ENCODE peak calls at places on chromosomes 6 and 20, in six cellular contexts. H is aorta, X is Peyer's patch, B is gastrocnemius medialis, F is ovary, W is H9. C is an unnamed sample.

GRCh38 chr6:167207527-167207926 is 49.7 kb upstream of the GPR31 start:
- DNase-seq in B (no peak), H (no peak), W (no peak), X (no peak), F (no peak), C (no peak)

GRCh38 chr6:49522710-49523593 is 23.2 kb downstream of the GLYATL3 start:
- DNase-seq in B (no peak), W (no peak), F (no peak), X (no peak), H (no peak), C (no peak)

GRCh38 chr6:2956930-2957329 is 14.4 kb downstream of the SERPINB6 start:
- DNase-seq in X (no peak), F (no peak), B (no peak), H (no peak), W (no peak), C (no peak)

GRCh38 chr6:42124223-42124836 is 18.1 kb downstream of the C6orf132 start:
- DNase-seq in F (no peak), W (no peak), X (peak; percentile 56), B (no peak), H (no peak), C (no peak)

GRCh38 chr6:89100114-89100513 is 17.8 kb downstream of the SRSF12 start:
- DNase-seq in W (no peak), X (no peak), B (no peak), H (no peak), F (no peak), C (no peak)

GRCh38 chr6:148867851-148868250 is 121.0 kb downstream of the UST start:
- DNase-seq in F (no peak), H (no peak), W (no peak), X (no peak), B (no peak), C (no peak)

GRCh38 chr6:1910621-1911407 is 301.1 kb downstream of the FOXC1 start:
- DNase-seq in X (no peak), H (no peak), F (no peak), W (no peak), B (no peak), C (no peak)

GRCh38 chr6:90478789-90479602 is 107.9 kb downstream of the MAP3K7 start:
- DNase-seq in W (peak; percentile 90), H (peak; percentile 91), X (peak; percentile 78), F (peak; percentile 86), B (peak; percentile 92), C (peak; percentile 74)

GRCh38 chr6:41636803-41637178 is 1.5 kb upstream of the MDFI start:
- DNase-seq in X (peak; percentile 81), F (no peak), W (peak; percentile 80), B (no peak), H (peak; percentile 83), C (no peak)

GRCh38 chr20:7585126-7585679 is 355.1 kb downstream of the HAO1 start:
- DNase-seq in F (no peak), B (no peak), H (no peak), X (no peak), W (no peak), C (no peak)

GRCh38 chr20:59158673-59159072 is 4.9 kb upstream of the ZNF831 start:
- DNase-seq in X (no peak), W (no peak), B (no peak), H (no peak), F (no peak), C (no peak)

GRCh38 chr6:21500894-21501293 is 92.7 kb upstream of the SOX4 start:
- DNase-seq in X (peak; percentile 68), H (no peak), B (no peak), W (no peak), F (no peak), C (no peak)

GRCh38 chr20:7984192-7984591 is 35.4 kb downstream of the TMX4 start:
- DNase-seq in X (no peak), F (no peak), H (no peak), W (peak; percentile 80), B (no peak), C (no peak)

GRCh38 chr6:37965964-37966676 is 146.6 kb downstream of the ZFAND3 start:
- DNase-seq in W (no peak), F (no peak), X (no peak), B (no peak), H (no peak), C (no peak)
- H3K27ac ChIP-seq in W (no peak overlapping the region), F (no peak overlapping the region), X (no peak overlapping the region), B (no peak overlapping the region), H (no peak overlapping the region), C (no peak overlapping the region)

DNA sequence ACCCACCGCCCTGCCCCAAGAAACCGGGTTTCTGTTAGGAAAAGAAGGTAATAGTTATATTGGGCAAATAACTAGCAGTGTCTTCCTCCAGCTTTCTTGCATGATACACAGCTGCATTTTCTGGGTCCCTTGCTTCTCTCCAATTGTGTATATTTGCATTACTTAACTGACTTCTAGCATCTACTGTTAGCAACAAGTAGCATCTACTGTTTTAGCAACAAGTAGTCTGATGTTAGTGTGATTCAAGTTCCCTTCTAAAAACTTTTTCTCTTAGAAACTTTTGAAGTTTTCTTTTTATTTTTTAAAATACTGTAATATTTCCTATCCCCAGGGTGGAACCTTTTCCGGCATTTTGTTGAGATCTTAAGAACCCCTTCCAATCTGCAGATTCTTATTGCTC is 221.2 kb downstream of the CLIC5 start:
- DNase-seq in W (no peak), H (no peak), B (no peak), F (no peak), X (no peak), C (no peak)
- H3K27ac ChIP-seq in W (no peak overlapping the region), H (no peak overlapping the region), B (no peak overlapping the region), F (no peak overlapping the region), X (no peak overlapping the region), C (no peak overlapping the region)

GRCh38 chr6:36383608-36384007 is 3.9 kb downstream of the ETV7 start:
- DNase-seq in H (no peak), B (no peak), W (no peak), X (no peak), F (no peak), C (no peak)

GRCh38 chr6:36384095-36384494 is 3.4 kb downstream of the ETV7 start:
- DNase-seq in X (no peak), H (no peak), F (no peak), B (no peak), W (no peak), C (no peak)

GRCh38 chr6:36389353-36389752 is 1.9 kb upstream of the ETV7 start:
- DNase-seq in W (no peak), H (no peak), B (no peak), X (no peak), F (no peak), C (no peak)

GRCh38 chr6:36386495-36387439 is 702 bp downstream of the ETV7 start:
- DNase-seq in B (no peak), H (peak; percentile 77), F (peak; percentile 42), W (peak; percentile 66), X (peak; percentile 68), C (no peak)

DNA sequence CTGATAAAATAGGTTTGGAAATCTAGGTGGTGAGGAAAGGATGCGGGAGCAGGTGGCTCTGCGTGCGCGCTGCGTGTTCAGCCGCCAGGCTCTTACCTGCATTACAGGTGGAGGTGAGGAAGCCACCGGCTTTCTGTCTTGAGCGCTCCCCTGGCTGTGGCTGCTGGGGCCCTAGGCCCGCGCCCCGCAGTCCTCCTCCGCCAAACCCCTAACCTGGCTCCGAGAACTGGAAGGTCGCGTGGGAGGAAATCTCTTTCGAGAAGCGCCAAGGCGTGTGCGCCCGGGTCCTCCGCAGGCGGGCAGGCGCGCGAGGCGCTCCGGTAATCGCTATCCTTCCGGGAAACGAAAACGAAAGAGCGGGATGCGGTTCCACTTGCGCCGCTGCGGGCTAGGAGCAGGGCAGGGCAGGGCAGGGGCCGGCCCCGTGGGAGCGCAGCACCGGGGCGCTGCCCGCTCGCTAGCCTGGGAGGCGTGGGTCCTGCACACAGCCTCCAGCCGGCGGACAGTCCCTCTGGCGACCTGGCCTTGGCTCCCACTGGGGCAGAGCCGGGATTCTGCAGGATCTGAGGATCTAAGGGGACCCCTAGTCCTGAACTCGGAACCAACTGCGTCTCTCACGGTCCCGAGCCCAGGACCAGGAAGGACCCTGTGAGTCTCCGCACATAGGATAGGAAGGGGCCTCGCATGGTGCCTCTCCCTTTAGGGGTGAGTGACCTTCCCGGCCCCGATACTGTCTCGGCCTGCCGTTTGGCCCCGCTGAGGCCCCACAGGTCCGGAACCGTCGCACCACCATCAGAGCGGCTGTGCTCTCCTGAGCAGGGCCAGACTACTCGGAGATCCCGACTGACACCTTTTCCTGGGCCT is at the start of gene ETV7:
- DNase-seq in W (peak; percentile 57), F (peak; percentile 46), X (peak; percentile 84), B (no peak), H (peak; percentile 81), C (peak; percentile 11)
- H3K27ac ChIP-seq in W (no peak within 1 kb of the TSS), F (peak within 1 kb of the TSS; percentile 52), X (peak within 1 kb of the TSS; percentile 62), B (peak within 1 kb of the TSS; percentile 24), H (peak within 1 kb of the TSS; percentile 20), C (peak within 1 kb of the TSS; percentile 4)

GRCh38 chr6:77454386-77454785 is 8.9 kb downstream of the HTR1B start:
- DNase-seq in F (no peak), W (no peak), B (no peak), X (no peak), H (no peak), C (no peak)
- H3K27ac ChIP-seq in F (no peak overlapping the region), W (no peak overlapping the region), B (no peak overlapping the region), X (no peak overlapping the region), H (no peak overlapping the region), C (no peak overlapping the region)

GRCh38 chr6:157778719-157779118 is 44.3 kb upstream of the SNX9 start:
- DNase-seq in X (no peak), F (no peak), W (no peak), B (no peak), H (no peak), C (no peak)

GRCh38 chr6:157777344-157777743 is 45.7 kb upstream of the SNX9 start:
- DNase-seq in F (no peak), W (no peak), X (no peak), B (no peak), H (no peak), C (no peak)

GRCh38 chr6:157774153-157775135 is 48.6 kb upstream of the SNX9 start:
- DNase-seq in H (no peak), F (no peak), X (no peak), W (peak; percentile 60), B (no peak), C (no peak)

GRCh38 chr6:157775376-157775775 is 47.7 kb upstream of the SNX9 start:
- DNase-seq in X (no peak), H (no peak), B (no peak), W (no peak), F (no peak), C (no peak)

DNA sequence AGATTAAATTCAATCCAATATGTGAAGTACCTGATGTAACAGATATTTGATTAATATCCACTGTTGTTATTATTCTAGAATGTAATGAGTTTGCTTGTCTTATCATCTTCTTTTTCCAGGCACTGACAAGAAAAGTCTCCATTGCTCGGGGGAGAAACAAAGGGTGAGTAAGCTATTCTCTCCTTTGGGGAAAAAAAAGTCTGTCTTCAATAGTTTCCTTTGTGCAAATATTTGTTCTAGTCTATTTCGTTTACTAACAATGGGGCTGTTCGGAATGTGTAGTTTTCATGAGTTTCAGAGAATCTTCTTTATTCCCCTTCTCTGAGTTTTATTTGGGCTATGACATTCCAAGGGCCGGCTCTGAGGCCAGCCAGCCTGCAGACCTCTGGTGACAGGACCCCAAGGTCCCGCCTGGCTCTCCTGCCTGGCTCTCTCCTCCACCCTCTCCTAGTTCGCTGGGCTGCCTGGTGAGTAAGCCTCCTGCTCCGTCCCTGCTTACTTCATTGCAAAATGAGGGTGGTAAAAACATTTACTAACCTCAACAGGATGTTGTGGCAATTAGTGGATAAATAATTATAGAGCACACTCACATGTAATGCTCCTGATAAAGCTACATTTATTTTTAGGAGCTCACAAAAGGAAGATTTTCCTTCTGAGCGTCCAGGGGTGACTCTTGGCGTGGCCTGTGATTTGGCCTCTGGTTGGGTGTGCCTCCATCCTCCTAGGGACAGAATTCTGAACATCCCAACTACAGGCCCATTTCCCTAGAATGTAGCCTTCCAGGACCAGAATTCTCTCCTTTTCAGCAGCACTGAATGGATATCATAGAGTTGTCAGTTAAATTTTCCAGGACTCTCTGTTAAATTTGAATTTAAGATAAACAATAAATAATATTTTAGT is 43.1 kb upstream of the SNX9 start:
- DNase-seq in F (no peak), H (no peak), W (no peak), X (no peak), B (no peak), C (no peak)
- H3K27ac ChIP-seq in F (no peak overlapping the region), H (no peak overlapping the region), W (no peak overlapping the region), X (no peak overlapping the region), B (no peak overlapping the region), C (no peak overlapping the region)